ENCODE peak calls at places on chromosomes 7 and 10, in nine cellular contexts. S is left ventricle myocardium inferior, T is fibroblast of lung, Y is uterus, E is BJ, G is body of pancreas, A is endodermal cell, K is fibroblast of mammary gland, W is IMR-90. L is an unnamed sample.

GRCh38 chr7:92723205-92723604 is 113.2 kb downstream of the CDK6 start:
- DNase-seq in E (no peak), G (no peak), Y (no peak), T (peak), W (peak), K (peak), A (no peak), S (no peak), L (peak)

GRCh38 chr10:123429631-123430257 is 236.4 kb upstream of the GPR26 start:
- DNase-seq in K (no peak), E (no peak), Y (no peak), A (peak), T (peak), G (no peak), W (no peak), S (no peak), L (peak)

GRCh38 chr10:36736311-36736710 is 389.1 kb upstream of the ANKRD30A start:
- DNase-seq in G (no peak), K (no peak), E (no peak), S (no peak), W (no peak), Y (no peak), A (no peak), T (no peak), L (no peak)

GRCh38 chr10:11119843-11120242 is 102.2 kb downstream of the CELF2 start:
- DNase-seq in K (no peak), S (no peak), Y (no peak), W (no peak), A (no peak), E (no peak), G (no peak), T (no peak), L (no peak)

GRCh38 chr7:853366-854117 is 21.3 kb downstream of the SUN1 start:
- DNase-seq in W (no peak), Y (no peak), T (no peak), G (no peak), E (no peak), A (no peak), S (no peak), K (no peak), L (no peak)

GRCh38 chr10:78438094-78438906 is 404.6 kb downstream of the RPS24 start:
- DNase-seq in E (no peak), S (no peak), A (peak), K (no peak), T (no peak), Y (no peak), W (no peak), G (no peak), L (no peak)

GRCh38 chr10:73781548-73781878 is 335 bp upstream of the CHCHD1 start:
- DNase-seq in E (no peak), K (no peak), Y (no peak), G (no peak), S (no peak), W (no peak), A (no peak), T (no peak), L (no peak)

GRCh38 chr10:30639946-30640786 is 10.6 kb upstream of the LYZL2 start:
- DNase-seq in G (peak), W (peak), T (peak), Y (no peak), A (no peak), K (peak), E (peak), S (no peak), L (peak)

GRCh38 chr10:100009283-100009792 is 409 bp downstream of the DNMBP start:
- DNase-seq in W (no peak), K (peak), A (no peak), G (peak), E (no peak), Y (no peak), S (no peak), T (no peak), L (no peak)

GRCh38 chr10:43806851-43807640 is 158.4 kb upstream of the ZNF32 start:
- DNase-seq in A (peak), T (peak), S (no peak), K (no peak), Y (no peak), E (no peak), G (no peak), W (no peak), L (no peak)

GRCh38 chr10:110446954-110447608 is 50.6 kb upstream of the DUSP5 start:
- DNase-seq in K (peak), T (peak), A (peak), W (peak), G (peak), S (no peak), Y (no peak), E (peak), L (peak)

DNA sequence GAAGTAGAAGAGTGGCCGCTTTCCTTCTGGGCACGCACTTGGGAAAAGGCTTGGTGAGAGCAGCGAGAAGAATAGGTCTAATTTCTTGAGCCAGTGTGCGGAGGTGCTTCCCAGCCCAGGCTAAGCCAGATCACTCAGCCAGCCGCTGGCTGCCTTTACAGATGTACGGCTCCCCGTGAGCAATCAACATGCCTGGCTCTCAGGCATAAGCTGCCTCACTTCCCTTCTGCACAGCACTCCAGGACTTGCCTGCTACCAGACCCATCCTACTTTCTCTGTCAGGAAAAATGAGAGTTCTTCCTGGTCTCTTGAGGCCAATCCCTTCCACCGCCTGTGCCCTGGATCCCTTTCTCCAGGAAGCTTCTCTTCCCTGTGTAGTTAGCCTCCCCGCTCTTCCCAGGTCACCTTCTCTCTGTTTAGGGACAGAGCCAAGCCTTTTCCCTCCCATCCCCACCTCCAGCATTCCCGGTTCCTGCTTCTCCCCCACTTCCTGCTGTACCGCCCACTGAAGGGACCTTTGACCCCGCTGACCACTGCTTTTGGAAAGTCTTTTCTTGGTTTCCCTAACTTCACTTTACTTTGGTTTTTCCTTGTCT is 1.1 kb upstream of the ACTR3C start:
- DNase-seq in G (peak), E (no peak), Y (no peak), T (peak), W (peak), A (no peak), S (no peak), K (peak), L (no peak)
- H3K4me3 ChIP-seq in G (no peak), E (no peak), Y (peak), T (no peak), W (no peak), A (peak), S (peak), K (no peak), L (no peak)

GRCh38 chr7:102452451-102452850 is 12.2 kb downstream of the ALKBH4 start:
- DNase-seq in S (no peak), Y (no peak), E (no peak), G (no peak), K (no peak), W (no peak), A (no peak), T (no peak), L (no peak)

GRCh38 chr7:102447311-102447710 is 13.9 kb downstream of the ORAI2 start:
- DNase-seq in G (no peak), Y (no peak), E (no peak), S (no peak), K (no peak), T (no peak), W (no peak), A (no peak), L (no peak)

GRCh38 chr7:102451371-102452054 is 13.2 kb downstream of the ALKBH4 start:
- DNase-seq in A (peak), W (no peak), K (peak), T (peak), E (no peak), Y (no peak), G (no peak), S (no peak), L (peak)

GRCh38 chr7:102449136-102449535 is 15.5 kb downstream of the ALKBH4 start:
- DNase-seq in A (no peak), W (no peak), T (no peak), S (no peak), E (no peak), G (no peak), Y (no peak), K (no peak), L (no peak)

GRCh38 chr7:102450242-102450641 is 14.4 kb downstream of the ALKBH4 start:
- DNase-seq in W (no peak), T (no peak), K (no peak), G (no peak), Y (no peak), S (no peak), E (no peak), A (peak), L (no peak)
- TF ChIP-seq CTCF in W (no peak), T (no peak), K (peak), G (no peak), Y (no peak), S (no peak), E (peak), A (peak), L (peak)

DNA sequence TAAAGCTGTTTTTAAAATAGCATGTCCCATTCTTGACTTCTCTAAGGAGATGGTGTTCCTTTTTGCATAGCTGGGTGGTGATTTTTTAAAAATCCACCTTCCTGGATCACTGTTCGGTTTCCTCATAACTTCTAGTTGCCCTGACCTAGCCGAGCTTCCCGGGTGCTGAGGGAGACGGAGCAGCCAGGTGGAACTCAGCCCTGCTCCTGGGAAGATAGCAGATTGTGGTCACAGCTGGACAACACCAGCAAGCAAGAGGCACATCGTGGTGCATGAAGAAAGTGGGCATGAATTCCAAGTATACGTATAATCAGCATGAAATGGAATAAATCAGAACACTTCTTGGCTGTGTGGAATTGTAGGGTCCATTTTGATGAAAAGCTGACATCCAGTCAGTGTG is 73.5 kb upstream of the RSU1 start:
- DNase-seq in A (no peak), E (no peak), T (no peak), W (no peak), Y (no peak), G (peak), S (no peak), K (no peak), L (peak)
- H3K4me3 ChIP-seq in A (no peak), E (no peak), T (no peak), W (no peak), Y (no peak), G (no peak), S (no peak), K (no peak), L (no peak)

GRCh38 chr7:32935558-32935957 is 21.7 kb upstream of the FKBP9 start:
- DNase-seq in W (peak), T (no peak), G (no peak), S (no peak), K (no peak), E (no peak), Y (no peak), A (no peak), L (no peak)

GRCh38 chr7:32928785-32929184 is 28.5 kb upstream of the FKBP9 start:
- DNase-seq in S (no peak), G (no peak), Y (no peak), E (no peak), A (no peak), K (no peak), T (no peak), W (no peak), L (no peak)

GRCh38 chr7:32930378-32930777 is 26.9 kb upstream of the FKBP9 start:
- DNase-seq in G (no peak), Y (no peak), A (no peak), T (no peak), W (no peak), K (no peak), S (no peak), E (no peak), L (no peak)

DNA sequence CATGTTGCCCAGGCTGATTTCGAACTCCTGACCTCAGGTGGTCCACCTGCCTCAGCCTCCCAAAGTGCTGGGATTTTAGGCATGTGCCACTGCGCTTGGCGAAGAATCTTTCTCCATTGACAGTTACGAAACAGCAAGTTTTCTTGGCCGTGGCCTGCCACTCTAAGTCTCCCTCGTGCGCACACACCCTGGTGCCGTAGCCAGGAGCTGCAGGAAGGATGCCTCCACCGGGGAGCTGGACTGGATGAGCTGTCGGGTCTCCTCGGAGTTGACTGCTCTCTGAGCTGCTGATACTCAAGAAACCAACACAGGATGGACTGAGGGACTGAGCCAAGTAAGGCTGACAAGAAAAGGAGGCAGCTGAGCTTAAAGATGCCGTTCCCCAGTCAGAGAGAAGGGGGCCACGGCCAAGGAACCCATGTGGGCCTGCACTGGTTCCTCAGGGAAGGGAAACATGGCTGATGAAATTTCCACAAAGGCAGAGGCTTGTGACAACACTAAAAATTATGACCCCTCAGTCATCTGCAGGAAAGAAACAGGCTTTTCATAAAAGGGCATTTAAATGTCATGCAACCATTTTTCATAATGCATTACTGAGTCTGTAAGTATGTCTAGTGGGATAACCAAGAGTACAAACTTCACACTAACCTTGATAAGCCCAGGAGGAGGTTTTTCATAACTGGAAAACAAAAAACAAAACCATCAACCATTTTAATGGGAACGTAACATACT is 27.6 kb upstream of the FKBP9 start:
- DNase-seq in S (no peak), E (no peak), G (no peak), A (no peak), W (no peak), K (no peak), T (no peak), Y (no peak), L (no peak)
- TF ChIP-seq CTCF in S (no peak), E (no peak), G (no peak), A (no peak), W (no peak), K (no peak), T (no peak), Y (no peak), L (no peak)

DNA sequence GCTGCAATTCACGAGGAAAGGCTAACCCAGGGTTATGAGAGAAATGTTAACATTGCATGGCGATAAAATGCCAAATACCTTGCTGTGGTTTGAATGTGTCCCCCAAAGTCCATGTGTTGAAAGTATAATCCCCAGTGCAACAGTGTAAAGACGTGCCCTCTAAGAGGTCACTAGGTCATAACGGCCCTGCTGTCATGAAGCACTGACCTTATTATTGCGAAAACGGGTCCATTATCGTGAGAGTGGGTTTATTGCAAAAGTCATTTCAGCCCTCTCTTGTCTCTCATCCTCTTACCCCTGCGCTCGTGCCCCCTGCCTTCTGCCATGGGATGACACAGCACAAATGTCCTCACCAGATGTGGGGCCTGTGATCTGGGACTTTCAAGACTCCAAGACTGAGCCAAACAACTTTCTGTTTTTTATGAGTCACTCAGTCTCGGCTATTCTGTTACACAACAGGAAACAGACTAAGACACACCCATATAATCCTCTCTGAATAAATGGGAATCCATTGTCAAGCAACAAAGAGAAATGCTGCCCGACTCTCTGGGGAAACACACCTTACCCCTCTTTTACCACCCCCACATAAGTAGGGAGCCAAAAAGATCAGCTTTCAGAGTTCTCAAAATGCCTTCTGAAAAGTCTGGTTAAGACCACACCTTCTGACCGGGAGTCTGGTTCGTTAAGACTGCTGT is 73.1 kb upstream of the UCN3 start:
- DNase-seq in G (peak), T (peak), S (peak), A (no peak), W (peak), E (peak), Y (no peak), K (peak), L (peak)
- H3K4me3 ChIP-seq in G (no peak), T (no peak), S (no peak), A (no peak), W (no peak), E (no peak), Y (no peak), K (no peak), L (no peak)

GRCh38 chr7:8035647-8036518 is 67.3 kb downstream of the GLCCI1 start:
- DNase-seq in E (no peak), G (no peak), A (peak), S (no peak), T (peak), W (peak), K (peak), Y (no peak), L (peak)
- TF ChIP-seq CTCF in E (peak), G (peak), A (peak), S (peak), T (peak), W (peak), K (peak), Y (no peak), L (peak)

GRCh38 chr10:128274938-128275337 is 148.7 kb upstream of the MKI67 start:
- DNase-seq in Y (no peak), G (peak), A (no peak), E (no peak), K (peak), W (no peak), T (no peak), S (no peak), L (peak)
- H3K4me3 ChIP-seq in Y (no peak), G (no peak), A (no peak), E (no peak), K (no peak), W (no peak), T (no peak), S (no peak), L (no peak)

DNA sequence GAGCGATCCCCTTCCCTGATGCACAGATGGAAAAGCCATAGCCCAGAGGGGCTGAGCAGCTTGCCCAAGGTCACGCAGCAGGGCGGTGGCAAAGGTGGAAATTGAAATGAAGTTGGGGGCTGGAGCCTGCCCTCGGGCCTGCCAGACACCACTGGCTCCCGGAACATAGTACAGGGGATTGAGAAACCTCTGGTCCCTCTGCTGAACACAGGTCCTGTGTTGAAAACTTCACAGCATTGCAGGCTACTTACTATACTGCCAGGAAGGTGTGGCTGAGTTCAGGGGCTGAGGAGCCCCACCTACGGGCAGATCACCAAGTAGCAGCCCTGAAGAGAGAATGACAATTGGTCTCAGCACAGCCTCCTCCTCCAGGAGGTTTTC is 326.7 kb downstream of the PLXNA4 start:
- DNase-seq in T (peak), W (no peak), K (no peak), Y (no peak), A (peak), G (peak), E (no peak), S (no peak), L (peak)
- TF ChIP-seq CTCF in T (peak), W (no peak), K (peak), Y (no peak), A (peak), G (no peak), E (peak), S (peak), L (peak)